ENCODE peak calls at places on chromosomes 2 and 18, in five cellular contexts. D, K, A, W and B are unnamed samples. For H3K9me3, the result is how much of the 10 kb centered on the place peaks cover.

GRCh38 chr2:237132799-237133198 is 47.1 kb downstream of the COPS8 start:
- DNase-seq in D (peak), K (peak), A (no peak), W (no peak), B (peak)

GRCh38 chr2:12155308-12156061 is 409.1 kb downstream of the LPIN1 start:
- DNase-seq in D (no peak), K (peak), A (peak), W (no peak), B (no peak)

GRCh38 chr2:26648516-26648915 is 7.3 kb upstream of the CIB4 start:
- DNase-seq in D (no peak), K (no peak), A (no peak), W (no peak), B (no peak)

GRCh38 chr18:23551978-23552377 is 34.3 kb downstream of the NPC1 start:
- DNase-seq in D (no peak), K (no peak), A (no peak), W (no peak), B (no peak)

GRCh38 chr2:7014201-7014640 is 97.0 kb downstream of the RNF144A start:
- DNase-seq in D (peak), K (peak), A (no peak), W (no peak), B (no peak)

GRCh38 chr2:48345176-48345575 is 184.8 kb upstream of the STON1 start:
- DNase-seq in D (peak), K (no peak), A (no peak), W (no peak), B (no peak)

GRCh38 chr2:99860720-99861375 is 281.5 kb downstream of the AFF3 start:
- DNase-seq in D (no peak), K (no peak), A (no peak), W (no peak), B (no peak)

GRCh38 chr2:132416080-132416911 is at the start of gene GPR39:
- DNase-seq in D (peak), K (no peak), A (peak), W (peak), B (peak)

GRCh38 chr2:239297142-239298125 is 103.4 kb downstream of the HDAC4 start:
- DNase-seq in D (no peak), K (no peak), A (no peak), W (peak), B (no peak)

GRCh38 chr2:168278424-168278888 is 31.1 kb upstream of the STK39 start:
- DNase-seq in D (no peak), K (no peak), A (no peak), W (no peak), B (peak)

GRCh38 chr18:55588001-55588875 is at the start of gene TCF4:
- DNase-seq in D (peak), K (peak), A (peak), W (peak), B (peak)

GRCh38 chr18:28398491-28398890 is 221.6 kb upstream of the CDH2 start:
- DNase-seq in D (no peak), K (no peak), A (no peak), W (no peak), B (no peak)

GRCh38 chr2:9764153-9764778 is 79.0 kb upstream of the TAF1B start:
- DNase-seq in D (no peak), K (peak), A (no peak), W (no peak), B (no peak)

GRCh38 chr2:236535024-236535423 is 34.6 kb upstream of the ACKR3 start:
- DNase-seq in D (no peak), K (no peak), A (peak), W (no peak), B (peak)

GRCh38 chr18:60182223-60182622 is 190.4 kb downstream of the MC4R start:
- DNase-seq in D (no peak), K (no peak), A (no peak), W (no peak), B (no peak)

GRCh38 chr2:86274265-86274917 is 63.0 kb downstream of the REEP1 start:
- DNase-seq in D (peak), K (no peak), A (peak), W (no peak), B (peak)

GRCh38 chr2:239697765-239698164 is 296.9 kb upstream of the HDAC4 start:
- DNase-seq in D (no peak), K (no peak), A (no peak), W (peak), B (no peak)

GRCh38 chr2:218169757-218170546 is 3.2 kb upstream of the CXCR1 start:
- DNase-seq in D (peak), K (peak), A (no peak), W (no peak), B (no peak)

GRCh38 chr18:55321268-55322175 is 266.5 kb downstream of the TCF4 start:
- DNase-seq in D (peak), K (peak), A (peak), W (peak), B (peak)

GRCh38 chr2:177906041-177906718 is 166.4 kb downstream of the PDE11A start:
- DNase-seq in D (peak), K (peak), A (peak), W (peak), B (peak)

DNA sequence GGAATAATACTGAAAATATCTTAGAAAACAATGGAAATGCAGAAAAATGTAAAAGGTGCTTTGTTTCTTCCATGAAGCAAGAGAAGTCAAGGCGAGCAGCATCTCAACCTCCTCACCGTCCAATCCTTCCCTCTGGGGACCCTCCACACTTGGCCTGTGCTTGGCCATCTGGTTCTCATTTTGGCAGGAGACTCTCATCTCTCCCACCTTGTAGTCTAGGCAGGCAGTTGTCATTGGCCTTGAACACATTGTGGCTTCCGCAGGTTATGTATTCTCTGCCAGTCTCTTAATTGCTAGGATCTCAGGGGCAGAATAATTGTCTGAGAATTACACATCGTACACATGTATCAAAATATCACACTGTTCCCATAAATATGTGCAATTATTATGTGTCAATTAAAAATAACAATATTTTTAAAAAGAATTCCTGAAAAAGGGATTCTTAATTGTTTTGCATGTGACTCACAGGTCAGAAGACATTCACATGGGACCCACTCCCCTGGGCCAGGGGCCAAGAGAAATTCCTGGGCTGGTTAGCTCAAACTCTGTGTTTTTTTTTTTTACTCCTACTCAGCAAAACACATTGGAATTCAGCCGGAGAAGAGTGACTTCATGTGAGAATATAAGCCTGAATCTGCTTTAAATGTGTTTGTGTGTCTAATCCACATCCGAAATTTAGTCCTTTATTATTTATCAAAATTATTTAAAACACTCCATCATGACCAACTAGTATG is 14.0 kb upstream of the ANKRD62 start:
- DNase-seq in D (no peak), K (no peak), A (peak), W (no peak), B (no peak)
- H3K27ac ChIP-seq in D (no peak), K (no peak), A (peak), W (no peak), B (no peak)

GRCh38 chr2:230925443-230925878 is 419 bp upstream of the GPR55 start:
- DNase-seq in D (no peak), K (no peak), A (no peak), W (peak), B (no peak)
- H3K4me3 ChIP-seq in D (no peak), K (no peak), A (no peak), W (no peak), B (no peak)

DNA sequence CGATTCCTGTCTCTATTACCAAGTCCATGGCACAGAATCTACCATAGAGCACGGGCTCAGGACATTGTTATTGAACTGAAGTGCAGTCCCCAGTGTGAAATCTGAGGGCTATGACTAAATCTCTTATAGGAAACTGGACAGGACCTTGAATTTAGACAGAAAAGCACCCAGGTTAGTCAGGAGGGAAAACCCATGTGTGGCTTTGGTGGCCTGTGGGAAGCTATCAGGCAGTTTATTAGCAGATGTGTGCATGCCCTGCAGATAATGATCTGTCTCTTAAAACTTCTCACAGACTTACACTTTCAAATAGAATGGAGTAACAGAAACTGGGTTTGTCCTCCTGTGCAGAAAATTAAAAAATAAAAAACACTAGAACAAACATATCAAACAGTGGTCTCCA is 610.0 kb upstream of the RAB6C start:
- DNase-seq in D (no peak), K (no peak), A (no peak), W (no peak), B (no peak)
- H3K9me3 ChIP-seq in D (under half), K (under half), A (under half), W (under half), B (under half)

GRCh38 chr18:34222025-34222395 is 2.7 kb downstream of the NOL4 start:
- DNase-seq in D (no peak), K (no peak), A (peak), W (peak), B (no peak)
- H3K27ac ChIP-seq in D (no peak), K (no peak), A (no peak), W (no peak), B (no peak)

DNA sequence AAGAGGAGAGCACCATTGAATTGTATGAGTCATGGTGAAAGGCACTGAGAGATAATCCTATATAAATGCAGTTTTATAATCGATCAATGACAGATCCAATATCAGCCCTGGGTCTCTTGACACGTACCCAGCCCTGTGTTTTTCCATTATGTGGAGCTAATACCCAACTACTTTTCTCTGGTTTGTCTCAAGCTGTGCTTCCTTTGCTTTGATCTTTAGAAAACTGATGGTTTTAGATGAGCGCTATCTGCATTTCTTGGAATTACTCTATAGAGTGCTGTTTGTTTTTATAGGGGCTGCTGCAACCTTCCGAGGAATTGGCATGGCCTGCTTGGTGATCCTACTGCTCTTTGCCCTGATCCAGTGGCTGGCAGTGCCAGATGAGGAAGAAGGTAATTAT is 45.0 kb downstream of the NEMP2 start:
- DNase-seq in D (no peak), K (no peak), A (no peak), W (no peak), B (no peak)
- H3K4me3 ChIP-seq in D (no peak), K (no peak), A (no peak), W (no peak), B (no peak)

GRCh38 chr18:78853341-78853740 is 126.3 kb upstream of the SALL3 start:
- DNase-seq in D (no peak), K (no peak), A (no peak), W (no peak), B (no peak)

GRCh38 chr18:78857252-78858150 is 122.1 kb upstream of the SALL3 start:
- DNase-seq in D (no peak), K (no peak), A (no peak), W (no peak), B (no peak)

GRCh38 chr18:78855188-78855587 is 124.4 kb upstream of the SALL3 start:
- DNase-seq in D (no peak), K (no peak), A (no peak), W (no peak), B (no peak)

GRCh38 chr18:78859686-78860085 is 119.9 kb upstream of the SALL3 start:
- DNase-seq in D (no peak), K (no peak), A (no peak), W (no peak), B (no peak)

DNA sequence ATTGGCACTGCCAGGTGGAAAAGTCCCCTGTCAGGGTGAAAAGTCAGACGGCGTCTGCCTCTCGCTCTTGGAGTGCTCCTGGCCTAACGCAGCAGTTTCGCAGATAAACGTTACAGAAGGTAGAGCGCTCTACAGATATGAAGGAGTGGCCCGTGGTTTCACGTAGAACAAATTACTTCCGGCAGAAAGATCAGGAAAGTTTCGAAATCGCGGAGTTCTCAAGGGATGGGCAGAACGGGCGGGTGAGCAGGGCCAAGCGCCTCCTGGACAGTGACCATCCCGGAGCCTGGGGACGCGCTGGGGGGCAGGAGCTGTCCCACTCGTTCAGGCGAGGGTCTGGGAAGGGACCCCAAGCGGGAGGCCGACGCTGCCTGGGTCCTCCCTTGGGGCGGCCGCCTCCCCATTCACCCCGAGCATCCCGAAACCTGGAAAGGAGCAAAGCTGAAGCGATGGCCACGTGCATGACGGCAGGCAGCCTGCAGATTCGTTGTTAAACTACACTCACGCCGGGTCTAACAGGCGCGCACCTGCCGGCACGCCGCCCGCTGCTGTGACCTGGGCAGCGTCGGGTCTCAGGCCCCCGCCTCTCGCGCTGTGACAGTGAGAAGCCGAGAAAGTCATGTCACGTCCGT is 122.9 kb upstream of the SALL3 start:
- DNase-seq in D (no peak), K (no peak), A (no peak), W (no peak), B (no peak)
- H3K9me3 ChIP-seq in D (under half), K (under half), A (under half), W (under half), B (under half)

GRCh38 chr2:119544075-119545031 is at the start of gene CFAP221:
- DNase-seq in D (peak), K (no peak), A (peak), W (peak), B (no peak)

GRCh38 chr2:119548516-119549120 is 4.4 kb downstream of the CFAP221 start:
- DNase-seq in D (no peak), K (no peak), A (no peak), W (no peak), B (no peak)

GRCh38 chr2:119546446-119546765 is 2.2 kb downstream of the CFAP221 start:
- DNase-seq in D (no peak), K (no peak), A (no peak), W (no peak), B (no peak)

GRCh38 chr2:119545754-119546445 is 1.7 kb downstream of the CFAP221 start:
- DNase-seq in D (no peak), K (no peak), A (no peak), W (no peak), B (no peak)

GRCh38 chr2:119545076-119545475 is 827 bp downstream of the CFAP221 start:
- DNase-seq in D (no peak), K (no peak), A (no peak), W (no peak), B (no peak)
- H3K27ac ChIP-seq in D (no peak), K (no peak), A (no peak), W (no peak), B (no peak)

DNA sequence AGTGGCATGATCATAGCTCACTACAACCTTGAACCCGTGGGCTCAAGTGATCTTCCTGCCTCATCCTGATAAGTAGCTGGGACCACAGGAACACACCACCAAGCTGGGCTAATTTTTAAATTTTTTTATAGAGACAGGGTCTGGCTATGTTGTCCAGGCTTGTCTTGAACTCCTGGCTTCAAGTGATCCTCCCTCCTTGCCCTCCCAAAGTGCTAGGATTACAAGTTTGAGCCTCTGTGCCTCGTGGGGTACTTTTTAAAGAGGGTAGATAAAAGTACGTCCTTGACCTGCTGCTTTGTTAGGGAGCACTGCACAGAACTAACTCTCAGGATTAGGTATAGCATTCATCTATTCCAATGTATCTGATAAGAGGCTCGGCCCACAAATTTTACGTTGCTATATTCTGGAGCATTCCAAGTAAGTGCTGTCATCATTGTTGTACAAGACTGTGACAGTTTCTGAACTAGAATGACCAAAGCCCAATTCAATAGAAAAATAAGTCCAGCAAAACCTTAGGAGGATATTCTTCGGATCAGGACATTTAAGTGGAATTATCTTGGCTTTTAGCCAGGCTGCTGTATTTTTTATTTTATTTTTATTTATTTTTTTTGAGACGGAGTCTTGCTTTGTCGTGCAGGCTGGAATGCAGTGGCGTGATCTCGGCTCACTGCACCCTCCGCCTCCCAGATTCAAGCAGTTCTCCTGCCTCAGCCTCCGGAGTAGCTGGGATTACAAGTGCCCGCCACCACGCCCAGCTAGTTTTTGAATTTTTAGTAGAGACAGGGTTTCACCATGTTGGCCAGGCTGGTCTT is 4.1 kb downstream of the MTCL1 start:
- DNase-seq in D (no peak), K (no peak), A (no peak), W (no peak), B (no peak)
- H3K4me3 ChIP-seq in D (peak), K (peak), A (no peak), W (no peak), B (no peak)